ENCODE peak calls at places on chromosomes 13 and 19, in four cellular contexts. One of them, this sample, is unnamed.

GRCh38 chr13:51518847-51519246 is 65.4 kb upstream of the WDFY2 start:
- DNase-seq in neural progenitor cell: no peak
- DNase-seq in psoas muscle: no peak
- DNase-seq in heart left ventricle: no peak
- DNase-seq in this sample: peak; percentile 24

GRCh38 chr13:75368167-75368566 is 113.8 kb downstream of the TBC1D4 start:
- DNase-seq in psoas muscle: no peak
- DNase-seq in heart left ventricle: peak; percentile 76
- DNase-seq in neural progenitor cell: no peak
- DNase-seq in this sample: no peak

GRCh38 chr19:4557186-4557970 is 2.1 kb downstream of the SEMA6B start:
- DNase-seq in heart left ventricle: no peak
- DNase-seq in neural progenitor cell: no peak
- DNase-seq in psoas muscle: no peak
- DNase-seq in this sample: no peak

GRCh38 chr19:491146-491741 is 5.0 kb upstream of the MADCAM1 start:
- DNase-seq in psoas muscle: peak; percentile 81
- DNase-seq in heart left ventricle: no peak
- DNase-seq in neural progenitor cell: no peak
- DNase-seq in this sample: no peak

GRCh38 chr19:41821003-41821735 is 23.3 kb downstream of the LYPD4 start:
- DNase-seq in heart left ventricle: no peak
- DNase-seq in psoas muscle: no peak
- DNase-seq in neural progenitor cell: peak; percentile 53
- DNase-seq in this sample: no peak

GRCh38 chr19:4902796-4903195 is at the start of gene ARRDC5:
- DNase-seq in psoas muscle: no peak
- DNase-seq in heart left ventricle: no peak
- DNase-seq in neural progenitor cell: no peak
- DNase-seq in this sample: no peak

GRCh38 chr19:11446652-11447301 is 11.3 kb downstream of the PRKCSH start:
- DNase-seq in neural progenitor cell: peak; percentile 84
- DNase-seq in heart left ventricle: peak; percentile 41
- DNase-seq in psoas muscle: peak; percentile 80
- DNase-seq in this sample: peak; percentile 83

GRCh38 chr13:44271915-44272341 is 101.7 kb upstream of the SERP2 start:
- DNase-seq in neural progenitor cell: no peak
- DNase-seq in heart left ventricle: peak; percentile 26
- DNase-seq in psoas muscle: peak; percentile 80
- DNase-seq in this sample: no peak

GRCh38 chr19:282501-282900 is 8.7 kb downstream of the PLPP2 start:
- DNase-seq in heart left ventricle: no peak
- DNase-seq in neural progenitor cell: no peak
- DNase-seq in psoas muscle: peak; percentile 9
- DNase-seq in this sample: no peak

GRCh38 chr13:23254506-23254905 is 73.7 kb downstream of the SGCG start:
- DNase-seq in psoas muscle: no peak
- DNase-seq in neural progenitor cell: no peak
- DNase-seq in heart left ventricle: no peak
- DNase-seq in this sample: no peak

GRCh38 chr19:53877361-53877766 is 4.6 kb upstream of the PRKCG start:
- DNase-seq in psoas muscle: peak; percentile 8
- DNase-seq in neural progenitor cell: no peak
- DNase-seq in heart left ventricle: no peak
- DNase-seq in this sample: no peak

GRCh38 chr19:49328741-49329140 is 3.8 kb upstream of the SLC6A16 start:
- DNase-seq in psoas muscle: no peak
- DNase-seq in neural progenitor cell: no peak
- DNase-seq in heart left ventricle: no peak
- DNase-seq in this sample: no peak

GRCh38 chr19:17860331-17860992 is 752 bp downstream of the RPL18A start:
- DNase-seq in heart left ventricle: no peak
- DNase-seq in psoas muscle: no peak
- DNase-seq in neural progenitor cell: no peak
- DNase-seq in this sample: no peak

GRCh38 chr13:71030789-71031188 is 836.2 kb downstream of the DACH1 start:
- DNase-seq in neural progenitor cell: no peak
- DNase-seq in heart left ventricle: no peak
- DNase-seq in psoas muscle: no peak
- DNase-seq in this sample: no peak

GRCh38 chr19:38907670-38908069 is 4.3 kb downstream of the CCER2 start:
- DNase-seq in psoas muscle: no peak
- DNase-seq in heart left ventricle: no peak
- DNase-seq in neural progenitor cell: no peak
- DNase-seq in this sample: no peak

GRCh38 chr13:50079278-50080157 is 64.3 kb downstream of the KCNRG start:
- DNase-seq in psoas muscle: no peak
- DNase-seq in neural progenitor cell: no peak
- DNase-seq in heart left ventricle: no peak
- DNase-seq in this sample: no peak

GRCh38 chr13:33536639-33537425 is 251.3 kb upstream of the STARD13 start:
- DNase-seq in psoas muscle: no peak
- DNase-seq in neural progenitor cell: no peak
- DNase-seq in heart left ventricle: no peak
- DNase-seq in this sample: no peak

GRCh38 chr19:54415901-54416621 is 797 bp downstream of the TTYH1 start:
- DNase-seq in neural progenitor cell: peak; percentile 19
- DNase-seq in heart left ventricle: no peak
- DNase-seq in psoas muscle: no peak
- DNase-seq in this sample: no peak

GRCh38 chr19:30312582-30313352 is 59.4 kb upstream of the ZNF536 start:
- DNase-seq in heart left ventricle: no peak
- DNase-seq in neural progenitor cell: no peak
- DNase-seq in psoas muscle: no peak
- DNase-seq in this sample: no peak

GRCh38 chr13:24135674-24136300 is 24.7 kb upstream of the SPATA13 start:
- DNase-seq in psoas muscle: no peak
- DNase-seq in neural progenitor cell: no peak
- DNase-seq in heart left ventricle: no peak
- DNase-seq in this sample: no peak

GRCh38 chr13:27449936-27450828 is at the start of gene MTIF3:
- DNase-seq in psoas muscle: peak; percentile 98
- DNase-seq in neural progenitor cell: peak; percentile 98
- DNase-seq in heart left ventricle: peak; percentile 94
- DNase-seq in this sample: peak; percentile 95
- TF ChIP-seq CTCF in psoas muscle: no peak
- TF ChIP-seq CTCF in neural progenitor cell: peak; percentile 2
- TF ChIP-seq CTCF in heart left ventricle: no peak
- TF ChIP-seq CTCF in this sample: peak; percentile 7

DNA sequence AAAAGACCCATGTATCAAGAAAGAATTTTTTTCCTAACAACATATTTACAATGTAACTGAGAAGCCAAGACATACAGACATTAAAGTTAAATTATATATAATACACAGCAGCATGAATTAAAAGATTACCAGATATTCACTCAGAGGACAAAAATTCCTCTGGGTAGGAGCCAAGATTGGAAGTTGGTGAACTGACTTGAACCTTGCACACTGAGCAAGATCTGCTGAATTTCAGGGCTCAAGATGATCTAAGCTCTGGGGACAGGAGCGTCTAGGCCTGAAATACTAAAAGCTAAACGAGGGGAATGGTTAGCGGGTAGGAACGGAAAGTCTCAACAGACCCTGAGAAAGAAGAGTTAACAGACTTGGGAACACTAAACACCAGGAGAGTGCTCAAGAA is 8.5 kb downstream of the FOXO1 start:
- DNase-seq in psoas muscle: no peak
- DNase-seq in heart left ventricle: no peak
- DNase-seq in neural progenitor cell: no peak
- DNase-seq in this sample: no peak
- H3K27ac ChIP-seq in psoas muscle: peak overlapping the region; percentile 47
- H3K27ac ChIP-seq in heart left ventricle: no peak overlapping the region
- H3K27ac ChIP-seq in neural progenitor cell: no peak overlapping the region
- H3K27ac ChIP-seq in this sample: no peak overlapping the region

GRCh38 chr13:21176195-21176981 is at the start of the genes MRPL57 and SKA3:
- DNase-seq in psoas muscle: peak; percentile 96
- DNase-seq in heart left ventricle: peak; percentile 90
- DNase-seq in neural progenitor cell: peak; percentile 98
- DNase-seq in this sample: peak; percentile 82
- TF ChIP-seq CTCF in psoas muscle: no peak
- TF ChIP-seq CTCF in heart left ventricle: no peak
- TF ChIP-seq CTCF in neural progenitor cell: no peak
- TF ChIP-seq CTCF in this sample: peak; percentile 10

GRCh38 chr13:31179754-31180153 is 18.1 kb upstream of the HSPH1 start:
- DNase-seq in neural progenitor cell: no peak
- DNase-seq in psoas muscle: no peak
- DNase-seq in heart left ventricle: no peak
- DNase-seq in this sample: no peak

GRCh38 chr13:31179241-31179640 is 17.5 kb upstream of the HSPH1 start:
- DNase-seq in neural progenitor cell: no peak
- DNase-seq in psoas muscle: no peak
- DNase-seq in heart left ventricle: no peak
- DNase-seq in this sample: no peak

GRCh38 chr13:31174018-31174417 is 12.3 kb upstream of the HSPH1 start:
- DNase-seq in psoas muscle: no peak
- DNase-seq in heart left ventricle: no peak
- DNase-seq in neural progenitor cell: no peak
- DNase-seq in this sample: no peak

GRCh38 chr13:31172535-31172934 is 10.8 kb upstream of the HSPH1 start:
- DNase-seq in heart left ventricle: no peak
- DNase-seq in psoas muscle: no peak
- DNase-seq in neural progenitor cell: no peak
- DNase-seq in this sample: no peak

GRCh38 chr13:31175847-31176536 is 14.3 kb upstream of the HSPH1 start:
- DNase-seq in neural progenitor cell: no peak
- DNase-seq in heart left ventricle: no peak
- DNase-seq in psoas muscle: no peak
- DNase-seq in this sample: no peak
- H3K27ac ChIP-seq in neural progenitor cell: no peak overlapping the region
- H3K27ac ChIP-seq in heart left ventricle: no peak overlapping the region
- H3K27ac ChIP-seq in psoas muscle: peak overlapping the region; percentile 6
- H3K27ac ChIP-seq in this sample: no peak overlapping the region

GRCh38 chr13:99270503-99270902 is 12.3 kb upstream of the GPR18 start:
- DNase-seq in psoas muscle: no peak
- DNase-seq in heart left ventricle: no peak
- DNase-seq in neural progenitor cell: no peak
- DNase-seq in this sample: no peak

GRCh38 chr13:99271249-99271648 is 13.1 kb upstream of the GPR18 start:
- DNase-seq in heart left ventricle: no peak
- DNase-seq in psoas muscle: no peak
- DNase-seq in neural progenitor cell: no peak
- DNase-seq in this sample: no peak

GRCh38 chr13:99273128-99273527 is 14.9 kb upstream of the GPR18 start:
- DNase-seq in psoas muscle: no peak
- DNase-seq in heart left ventricle: no peak
- DNase-seq in neural progenitor cell: no peak
- DNase-seq in this sample: no peak

GRCh38 chr13:99275093-99275469 is 16.9 kb upstream of the GPR18 start:
- DNase-seq in heart left ventricle: no peak
- DNase-seq in psoas muscle: no peak
- DNase-seq in neural progenitor cell: no peak
- DNase-seq in this sample: no peak

GRCh38 chr13:99272481-99272880 is 14.3 kb upstream of the GPR18 start:
- DNase-seq in heart left ventricle: no peak
- DNase-seq in psoas muscle: no peak
- DNase-seq in neural progenitor cell: no peak
- DNase-seq in this sample: no peak
- TF ChIP-seq CTCF in heart left ventricle: no peak
- TF ChIP-seq CTCF in psoas muscle: no peak
- TF ChIP-seq CTCF in neural progenitor cell: no peak
- TF ChIP-seq CTCF in this sample: no peak

DNA sequence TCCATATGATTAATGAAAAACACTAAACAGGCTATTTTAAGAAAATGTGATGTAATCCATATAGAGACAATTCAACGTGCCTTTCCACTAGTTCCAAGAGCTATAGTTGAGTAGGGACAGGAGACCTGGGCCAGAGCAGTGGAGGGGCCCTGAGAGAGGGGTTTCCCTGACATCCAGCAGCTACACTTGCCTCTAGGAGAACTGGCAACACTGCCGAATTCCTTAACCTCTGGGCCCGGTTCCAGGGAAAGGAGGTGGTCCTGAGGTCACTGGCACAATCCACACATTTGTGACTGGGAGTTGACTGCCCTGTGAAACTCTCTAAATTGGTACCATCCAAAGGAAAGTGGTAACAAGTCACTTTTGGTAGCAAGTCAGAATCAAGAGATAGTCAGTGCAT is 264.4 kb downstream of the DCLK1 start:
- DNase-seq in psoas muscle: no peak
- DNase-seq in heart left ventricle: peak; percentile 53
- DNase-seq in neural progenitor cell: no peak
- DNase-seq in this sample: no peak
- H3K27ac ChIP-seq in psoas muscle: no peak overlapping the region
- H3K27ac ChIP-seq in heart left ventricle: no peak overlapping the region
- H3K27ac ChIP-seq in neural progenitor cell: no peak overlapping the region
- H3K27ac ChIP-seq in this sample: no peak overlapping the region